ENCODE peak calls at places on chromosomes 13 and 19, in six cellular contexts. E is activated CD4-positive, alpha-beta T cell treated with anti-CD3 and anti-CD28 coated beads, Interleukin-2, amount 50 U/mL, for 4 hours; X is NCI-H446 treated with DMSO at 0.1 percent for 48 hours; H is head of caudate nucleus; O is astrocyte of the hippocampus; Y is NCI-H748 treated with DMSO at 0.1 percent for 48 hours. M is an unnamed sample.
A peak's percentile ranks its signal among the peaks of the same experiment; 100 is the strongest.

GRCh38 chr13:30376426-30377311 is 45.6 kb upstream of the UBE2L5 start:
- DNase-seq in X (no peak), Y (no peak), O (no peak), E (peak; percentile 46), H (no peak), M (no peak)

GRCh38 chr19:48637449-48637947 is 319 bp upstream of the DBP start:
- DNase-seq in E (peak; percentile 100), O (peak; percentile 99), X (peak; percentile 98), H (peak; percentile 99), Y (peak; percentile 98), M (peak; percentile 100)

GRCh38 chr19:42386974-42387707 is 3.0 kb downstream of the CNFN start:
- DNase-seq in H (peak; percentile 62), E (peak; percentile 53), O (peak; percentile 62), X (no peak), Y (peak; percentile 79), M (peak; percentile 91)

GRCh38 chr13:99307648-99308339 is 595 bp upstream of the GPR183 start:
- DNase-seq in Y (no peak), X (no peak), H (no peak), O (peak; percentile 82), E (peak; percentile 62), M (no peak)

GRCh38 chr19:34989248-34989797 is 10.8 kb upstream of the GRAMD1A start:
- DNase-seq in X (no peak), Y (no peak), H (no peak), E (no peak), O (no peak), M (no peak)

GRCh38 chr13:30552567-30552966 is 65.2 kb upstream of the USPL1 start:
- DNase-seq in E (no peak), Y (no peak), H (no peak), X (no peak), O (no peak), M (no peak)

GRCh38 chr19:14081797-14082674 is 3.5 kb downstream of the C19orf67 start:
- DNase-seq in X (no peak), H (no peak), Y (no peak), E (no peak), O (peak; percentile 59), M (no peak)

GRCh38 chr13:29696606-29697005 is 101.1 kb upstream of the SLC7A1 start:
- DNase-seq in H (no peak), O (no peak), X (no peak), E (no peak), Y (no peak), M (no peak)

GRCh38 chr19:45581576-45581975 is 3.0 kb downstream of the OPA3 start:
- DNase-seq in E (no peak), Y (no peak), H (no peak), O (peak; percentile 22), X (no peak), M (no peak)

GRCh38 chr19:13623686-13624405 is 117.6 kb upstream of the CACNA1A start:
- DNase-seq in Y (peak; percentile 37), X (no peak), H (peak; percentile 24), O (no peak), E (no peak), M (no peak)

GRCh38 chr13:37194428-37194861 is 89.0 kb upstream of the CSNK1A1L start:
- DNase-seq in Y (peak; percentile 16), X (peak; percentile 61), O (peak; percentile 39), E (no peak), H (no peak), M (no peak)

GRCh38 chr19:48881741-48882657 is 9.8 kb downstream of the PPP1R15A start:
- DNase-seq in O (no peak), X (no peak), Y (no peak), E (no peak), H (peak; percentile 40), M (peak; percentile 26)

GRCh38 chr19:34082289-34083077 is 89.8 kb upstream of the LSM14A start:
- DNase-seq in Y (no peak), H (peak; percentile 13), E (no peak), X (no peak), O (peak; percentile 10), M (peak; percentile 31)

GRCh38 chr13:105979586-105979985 is 555.9 kb downstream of the EFNB2 start:
- DNase-seq in H (no peak), O (peak; percentile 16), Y (peak; percentile 82), E (no peak), X (no peak), M (peak; percentile 76)

GRCh38 chr19:31110331-31110730 is 238.9 kb downstream of the TSHZ3 start:
- DNase-seq in E (no peak), Y (no peak), X (no peak), O (peak; percentile 48), H (no peak), M (peak; percentile 79)

GRCh38 chr19:35051796-35052195 is 10.3 kb downstream of the HPN start:
- DNase-seq in O (no peak), H (no peak), E (no peak), Y (no peak), X (no peak), M (no peak)

M was measured in left kidney.